ENCODE peak calls at places on chromosomes 4 and X, in ten cellular contexts. K is HCT116; H is CD8-positive, alpha-beta T cell; J is right lobe of liver; D is adrenal gland; V is fibroblast of lung; P is psoas muscle; Y is Karpas-422; L is mammary epithelial cell; T is heart left ventricle. G is an unnamed sample. For H3K27me3, the result is how much of the 10 kb centered on the place peaks cover.

GRCh38 chr4:132003593-132003992 is 1145.5 kb upstream of the PCDH10 start:
- DNase-seq in K (no peak), Y (no peak), L (no peak), D (no peak), V (no peak), H (no peak), J (no peak), T (no peak), P (no peak), G (peak)

GRCh38 chr4:96162631-96163030 is 322.7 kb downstream of the PDHA2 start:
- DNase-seq in J (no peak), P (no peak), Y (no peak), L (no peak), K (no peak), T (no peak), V (peak), D (no peak), H (no peak), G (no peak)

GRCh38 chr4:3466691-3467600 is 3.8 kb downstream of the DOK7 start:
- DNase-seq in P (peak), K (no peak), J (peak), H (peak), Y (no peak), T (no peak), V (no peak), D (no peak), L (no peak), G (no peak)

GRCh38 chr4:71639380-71639779 is 144.5 kb downstream of the GC start:
- DNase-seq in J (no peak), K (no peak), P (no peak), V (no peak), T (no peak), H (no peak), Y (no peak), L (no peak), D (no peak), G (no peak)

GRCh38 chr4:53653484-53654053 is 62.3 kb upstream of the LNX1 start:
- DNase-seq in L (peak), J (peak), V (no peak), Y (no peak), P (no peak), D (peak), K (no peak), T (no peak), H (no peak), G (no peak)

GRCh38 chr4:100489316-100489715 is 28.5 kb downstream of the EMCN start:
- DNase-seq in Y (no peak), K (no peak), H (no peak), P (no peak), J (no peak), V (peak), D (no peak), L (no peak), T (no peak), G (no peak)

GRCh38 chr4:111433436-111433835 is 711.8 kb upstream of the FAM241A start:
- DNase-seq in J (no peak), D (no peak), L (no peak), Y (no peak), T (no peak), K (no peak), V (no peak), P (no peak), H (no peak), G (no peak)

GRCh38 chrX:118702741-118703140 is 24.7 kb upstream of the IL13RA1 start:
- DNase-seq in H (no peak), P (no peak), Y (no peak), D (no peak), T (no peak), K (peak), J (no peak), V (peak), L (peak), G (no peak)

GRCh38 chr4:158253350-158253980 is 43.2 kb downstream of the TMEM144 start:
- DNase-seq in D (peak), P (no peak), H (peak), T (peak), K (peak), V (peak), Y (peak), L (peak), J (no peak), G (peak)

GRCh38 chr4:123249821-123250220 is 146.8 kb upstream of the SPRY1 start:
- DNase-seq in L (no peak), V (no peak), J (no peak), T (no peak), P (no peak), D (no peak), Y (no peak), H (no peak), K (no peak), G (no peak)

GRCh38 chr4:43716721-43717395 is 731.8 kb downstream of the KCTD8 start:
- DNase-seq in V (no peak), T (no peak), J (no peak), D (no peak), L (no peak), Y (no peak), H (no peak), K (no peak), P (no peak), G (no peak)

GRCh38 chrX:12981880-12982279 is 7.0 kb downstream of the TMSB4X start:
- DNase-seq in K (no peak), D (no peak), P (no peak), H (no peak), J (no peak), T (no peak), Y (no peak), L (no peak), V (no peak), G (no peak)

GRCh38 chr4:139245590-139245989 is 34.4 kb downstream of the MGARP start:
- DNase-seq in L (no peak), H (no peak), J (no peak), P (no peak), T (no peak), Y (no peak), K (no peak), D (no peak), V (peak), G (no peak)
- H3K27ac ChIP-seq in L (peak), H (no peak), J (no peak), P (peak), T (no peak), Y (no peak), K (no peak), D (no peak), V (peak), G (no peak)

GRCh38 chrX:37781808-37782207 is 1.9 kb downstream of the CYBB start:
- DNase-seq in Y (no peak), D (no peak), H (no peak), P (no peak), J (no peak), T (no peak), K (no peak), V (no peak), L (no peak), G (no peak)
- H3K4me3 ChIP-seq in Y (no peak), D (no peak), H (no peak), P (peak), J (peak), T (peak), K (no peak), V (no peak), L (no peak), G (no peak)

DNA sequence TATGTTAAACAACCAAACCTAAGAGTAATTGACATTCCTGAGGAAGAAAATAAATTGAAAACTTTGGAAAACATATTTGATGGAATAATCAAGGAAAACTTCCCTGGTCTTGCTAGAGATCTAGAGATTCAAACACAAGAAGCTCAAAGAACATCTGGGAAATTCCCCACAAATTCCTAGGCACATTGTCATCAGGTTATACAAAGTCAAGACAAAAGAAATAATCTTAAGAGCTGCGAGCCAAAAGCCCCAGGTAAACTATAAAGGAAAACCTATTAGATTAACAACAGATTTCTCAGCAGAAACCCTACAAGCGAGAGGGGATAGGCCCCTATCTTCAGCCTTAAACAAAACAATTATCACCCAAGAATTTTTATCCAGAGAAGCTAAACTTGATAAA is 1082.0 kb upstream of the IGFBP7 start:
- DNase-seq in P (no peak), V (no peak), K (no peak), Y (no peak), L (no peak), J (no peak), D (no peak), T (no peak), H (no peak), G (no peak)
- H3K27me3 ChIP-seq in P (under half), V (under half), K (under half), Y (under half), L (under half), J (under half), D (under half), T (under half), H (under half), G (under half)

GRCh38 chrX:64204252-64204651 is 1.3 kb downstream of the AMER1 start:
- DNase-seq in J (peak), L (no peak), P (peak), T (peak), Y (no peak), V (peak), D (peak), H (no peak), K (no peak), G (no peak)
- H3K27ac ChIP-seq in J (peak), L (no peak), P (peak), T (peak), Y (no peak), V (peak), D (peak), H (no peak), K (peak), G (no peak)

G was measured in A673.